ENCODE peak calls at places on chromosome 22, in eight cellular contexts. P, Z, D, Q, V, N, W and Y are unnamed samples.

GRCh38 chr22:45502215-45503070 is at the start of gene FBLN1:
- DNase-seq in P (peak), D (no peak), V (no peak), N (no peak), Z (peak), W (peak), Q (no peak), Y (peak)

GRCh38 chr22:17921871-17922821 is 102.2 kb downstream of the MICAL3 start:
- DNase-seq in P (no peak), Q (no peak), D (peak), N (no peak), W (peak), Z (no peak), V (no peak), Y (peak)

GRCh38 chr22:43853328-43853931 is 8.9 kb downstream of the SULT4A1 start:
- DNase-seq in Q (no peak), D (no peak), Z (no peak), W (no peak), V (no peak), P (no peak), N (no peak), Y (peak)

GRCh38 chr22:20177217-20177911 is 26.5 kb upstream of the CCDC188 start:
- DNase-seq in Z (no peak), N (no peak), P (no peak), W (no peak), Q (no peak), V (no peak), D (no peak), Y (no peak)

GRCh38 chr22:38136607-38137006 is 26.1 kb upstream of the BAIAP2L2 start:
- DNase-seq in N (no peak), Z (no peak), V (no peak), D (no peak), P (no peak), W (no peak), Q (no peak), Y (no peak)

GRCh38 chr22:37053310-37054077 is 2.0 kb downstream of the KCTD17 start:
- DNase-seq in Z (no peak), P (no peak), N (no peak), V (no peak), Q (no peak), D (no peak), W (no peak), Y (no peak)

GRCh38 chr22:40323681-40324083 is 22.6 kb upstream of the ADSL start:
- DNase-seq in Z (no peak), Q (no peak), N (no peak), W (no peak), P (no peak), V (no peak), D (no peak), Y (no peak)

GRCh38 chr22:34858026-34858425 is 207.9 kb upstream of the ISX start:
- DNase-seq in N (no peak), D (no peak), W (no peak), P (no peak), Q (no peak), V (no peak), Z (no peak), Y (no peak)

GRCh38 chr22:27614291-27615007 is 187.1 kb downstream of the MN1 start:
- DNase-seq in Z (no peak), D (no peak), Q (no peak), P (no peak), V (no peak), W (peak), N (no peak), Y (peak)

GRCh38 chr22:33717694-33718396 is 202.4 kb downstream of the LARGE1 start:
- DNase-seq in D (no peak), Z (no peak), P (no peak), N (no peak), Q (no peak), V (no peak), W (no peak), Y (no peak)

GRCh38 chr22:33919591-33920501 is at the start of gene LARGE1:
- DNase-seq in W (peak), P (peak), Z (peak), N (no peak), D (no peak), V (no peak), Q (no peak), Y (peak)

GRCh38 chr22:44881624-44882023 is 128.2 kb downstream of the PHF21B start:
- DNase-seq in N (no peak), Q (no peak), W (no peak), P (no peak), V (no peak), D (no peak), Z (no peak), Y (no peak)

GRCh38 chr22:45968751-45969413 is 8.1 kb downstream of the WNT7B start:
- DNase-seq in P (peak), N (no peak), V (no peak), D (no peak), Q (peak), W (no peak), Z (no peak), Y (no peak)

GRCh38 chr22:19398680-19399079 is 32.9 kb downstream of the HIRA start:
- DNase-seq in Q (no peak), N (no peak), P (no peak), Z (no peak), D (no peak), V (no peak), W (no peak), Y (no peak)

GRCh38 chr22:46844606-46845210 is 82.3 kb downstream of the TBC1D22A start:
- DNase-seq in D (no peak), Q (no peak), V (no peak), N (no peak), P (no peak), Z (no peak), W (no peak), Y (no peak)

GRCh38 chr22:30210235-30210831 is 36.2 kb downstream of the LIF start:
- DNase-seq in Z (peak), V (no peak), N (no peak), Q (peak), D (no peak), P (peak), W (no peak), Y (no peak)

GRCh38 chr22:33409134-33409533 is 351.0 kb upstream of the SYN3 start:
- DNase-seq in V (no peak), W (no peak), N (no peak), P (no peak), Q (no peak), D (no peak), Z (no peak), Y (no peak)

GRCh38 chr22:21762712-21763581 is 27.4 kb upstream of the YPEL1 start:
- DNase-seq in D (no peak), W (no peak), V (no peak), Z (no peak), N (no peak), Q (no peak), P (no peak), Y (no peak)
- TF ChIP-seq MAX in D (no peak), W (no peak), V (peak), Z (no peak), N (no peak), Q (no peak), P (no peak), Y (no peak)

GRCh38 chr22:48844096-48844675 is 983.5 kb downstream of the BRD1 start:
- DNase-seq in Q (no peak), N (no peak), W (no peak), D (no peak), P (no peak), V (no peak), Z (no peak), Y (no peak)
- TF ChIP-seq MAX in Q (no peak), N (no peak), W (no peak), D (no peak), P (no peak), V (no peak), Z (no peak), Y (no peak)

DNA sequence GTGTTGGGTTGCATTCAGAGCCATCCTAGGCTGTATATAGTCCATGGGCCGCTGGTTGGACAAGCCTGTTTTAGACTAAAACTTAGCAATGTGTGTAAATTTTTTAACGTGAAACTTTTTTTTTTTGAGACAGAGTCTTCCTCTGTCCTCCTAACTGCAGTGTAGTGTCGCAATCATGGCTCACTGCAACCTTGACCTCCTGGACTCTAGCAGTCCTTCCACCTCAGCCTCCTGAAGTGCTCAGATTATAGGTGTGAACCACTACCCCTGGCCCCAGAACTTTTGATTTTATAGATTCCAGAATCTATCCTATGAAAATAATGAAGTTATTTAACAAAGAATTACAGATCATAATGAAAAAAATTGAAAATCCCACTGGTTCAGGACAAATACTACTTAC is 29.9 kb upstream of the PANX2 start:
- DNase-seq in Q (no peak), V (no peak), D (no peak), N (no peak), P (peak), W (no peak), Z (no peak), Y (no peak)
- TF ChIP-seq MAX in Q (no peak), V (no peak), D (no peak), N (no peak), P (no peak), W (no peak), Z (no peak), Y (no peak)

GRCh38 chr22:28669388-28669787 is 10.3 kb downstream of the TTC28 start:
- DNase-seq in D (no peak), W (no peak), Q (no peak), P (no peak), V (no peak), N (no peak), Z (no peak), Y (no peak)

GRCh38 chr22:28670153-28670552 is 9.5 kb downstream of the TTC28 start:
- DNase-seq in Z (no peak), W (no peak), Q (no peak), V (no peak), P (peak), D (no peak), N (no peak), Y (no peak)

GRCh38 chr22:28670691-28671261 is 8.9 kb downstream of the TTC28 start:
- DNase-seq in V (no peak), P (peak), D (no peak), Z (no peak), Q (no peak), W (no peak), N (no peak), Y (no peak)

DNA sequence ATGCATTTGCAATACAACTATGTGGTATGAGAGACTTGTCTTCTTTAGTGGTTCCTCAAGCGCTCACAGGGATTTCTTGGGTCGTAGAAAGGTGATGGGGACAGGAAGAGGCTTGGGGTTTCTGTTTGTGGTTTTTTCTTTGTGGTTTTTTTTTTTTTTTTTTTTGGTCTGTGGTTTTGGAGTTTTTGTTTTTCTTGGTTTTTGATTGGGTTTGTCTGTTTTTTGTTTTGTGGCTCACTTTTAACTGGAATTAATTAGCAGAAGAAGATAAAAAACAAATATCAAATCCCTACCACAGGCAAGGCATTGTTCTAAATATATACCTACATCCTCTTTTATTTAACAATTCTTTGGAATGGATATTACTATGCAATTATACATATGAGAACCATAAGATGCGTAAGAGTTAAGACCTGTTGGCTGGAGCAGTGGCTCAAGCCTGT is 5.5 kb downstream of the TTC28 start:
- DNase-seq in N (no peak), D (no peak), V (peak), P (peak), W (no peak), Q (no peak), Z (no peak), Y (no peak)
- TF ChIP-seq MAX in N (no peak), D (no peak), V (no peak), P (no peak), W (no peak), Q (no peak), Z (no peak), Y (no peak)